ENCODE peak calls at places on chromosomes 7 and 10, in nine cellular contexts. T is psoas muscle; D is HT1080; O is AG20443; R is pancreas; H is SW 1271; X is activated CD8-positive, alpha-beta T cell treated with anti-CD3 and anti-CD28 coated beads for 36 hours; A is tibial artery; V is hepatocyte. B is an unnamed sample.

GRCh38 chr7:129471402-129471827 is 30.9 kb upstream of the SMKR1 start:
- DNase-seq in T (no peak), D (peak), H (no peak), V (no peak), X (no peak), R (no peak), O (no peak), A (no peak), B (no peak)

GRCh38 chr10:88624840-88625239 is 38.3 kb downstream of the LIPJ start:
- DNase-seq in D (no peak), O (no peak), A (no peak), T (no peak), X (no peak), H (no peak), V (no peak), R (no peak), B (no peak)

GRCh38 chr10:110783509-110784103 is 88.1 kb upstream of the PDCD4 start:
- DNase-seq in H (no peak), A (no peak), O (no peak), R (no peak), V (no peak), X (peak), D (no peak), T (no peak), B (no peak)

GRCh38 chr7:79548616-79549206 is 95.2 kb upstream of the MAGI2 start:
- DNase-seq in T (no peak), H (no peak), A (no peak), D (no peak), O (no peak), R (no peak), V (no peak), X (no peak), B (no peak)

GRCh38 chr7:158529181-158530096 is 58.2 kb downstream of the PTPRN2 start:
- DNase-seq in O (no peak), T (no peak), R (no peak), X (no peak), V (no peak), A (no peak), D (no peak), H (no peak), B (no peak)

GRCh38 chr10:48309711-48310226 is 3.3 kb downstream of the MAPK8 start:
- DNase-seq in D (peak), A (no peak), H (peak), T (no peak), V (peak), X (no peak), R (no peak), O (peak), B (peak)

GRCh38 chr10:100866575-100867098 is 46.1 kb upstream of the SLF2 start:
- DNase-seq in V (no peak), T (no peak), X (no peak), H (no peak), D (no peak), O (no peak), A (no peak), R (no peak), B (no peak)

GRCh38 chr10:77715081-77715480 is 77.5 kb upstream of the KCNMA1 start:
- DNase-seq in R (no peak), T (no peak), H (no peak), D (peak), X (peak), V (no peak), A (no peak), O (no peak), B (no peak)

GRCh38 chr7:114530074-114530611 is 115.5 kb downstream of the FOXP2 start:
- DNase-seq in O (peak), R (no peak), D (no peak), A (no peak), T (no peak), H (no peak), X (no peak), V (peak), B (no peak)

B was measured in stromal cell of bone marrow.